ENCODE peak calls at places on chromosomes 3 and 15, in six cellular contexts. R is A549, K is SK-N-SH, I is K562, L is HepG2, D is GM12878. Q is an unnamed sample.

GRCh38 chr3:25468866-25469319 is 40.8 kb downstream of the RARB start:
- DNase-seq in R (no peak), K (peak), I (no peak), L (no peak), D (no peak), Q (no peak)

GRCh38 chr15:66566963-66567531 is 1.2 kb upstream of the LCTL start:
- DNase-seq in R (peak), K (peak), I (peak), L (peak), D (peak), Q (peak)

GRCh38 chr3:175392653-175393052 is 533.5 kb downstream of the NAALADL2 start:
- DNase-seq in R (no peak), K (no peak), I (no peak), L (no peak), D (no peak), Q (no peak)

GRCh38 chr3:127597020-127597771 is 1.0 kb upstream of the MCM2 start:
- DNase-seq in R (no peak), K (no peak), I (no peak), L (no peak), D (no peak), Q (no peak)

GRCh38 chr3:31971607-31972006 is 9.5 kb downstream of the OSBPL10 start:
- DNase-seq in R (no peak), K (no peak), I (no peak), L (no peak), D (no peak), Q (no peak)

GRCh38 chr15:29917600-29918597 is 95.6 kb upstream of the TJP1 start:
- DNase-seq in R (no peak), K (no peak), I (no peak), L (no peak), D (no peak), Q (no peak)

GRCh38 chr3:187039723-187040414 is 99.4 kb downstream of the RPL39L start:
- DNase-seq in R (no peak), K (no peak), I (no peak), L (peak), D (no peak), Q (no peak)

GRCh38 chr3:45944830-45945620 is 1.8 kb downstream of the CXCR6 start:
- DNase-seq in R (no peak), K (no peak), I (no peak), L (no peak), D (no peak), Q (no peak)

GRCh38 chr15:66405605-66406004 is 18.9 kb downstream of the MAP2K1 start:
- DNase-seq in R (no peak), K (no peak), I (no peak), L (no peak), D (no peak), Q (no peak)

GRCh38 chr3:145125307-145125706 is 1035.7 kb downstream of the PLOD2 start:
- DNase-seq in R (no peak), K (no peak), I (no peak), L (no peak), D (no peak), Q (no peak)

GRCh38 chr3:15409239-15409638 is 18.1 kb downstream of the METTL6 start:
- DNase-seq in R (no peak), K (no peak), I (no peak), L (no peak), D (no peak), Q (no peak)

GRCh38 chr3:80705290-80705689 is 937.5 kb upstream of the ROBO1 start:
- DNase-seq in R (no peak), K (no peak), I (no peak), L (no peak), D (no peak), Q (no peak)

GRCh38 chr3:10312391-10312790 is 8.5 kb downstream of the SEC13 start:
- DNase-seq in R (no peak), K (no peak), I (no peak), L (no peak), D (no peak), Q (no peak)

GRCh38 chr3:53775834-53776251 is 70.4 kb downstream of the CHDH start:
- DNase-seq in R (no peak), K (no peak), I (no peak), L (no peak), D (no peak), Q (no peak)

GRCh38 chr3:77449459-77449858 is 409.6 kb downstream of the ROBO2 start:
- DNase-seq in R (no peak), K (no peak), I (no peak), L (no peak), D (no peak), Q (no peak)

GRCh38 chr3:149512073-149512782 is 37.7 kb downstream of the TM4SF4 start:
- DNase-seq in R (peak), K (peak), I (peak), L (peak), D (no peak), Q (peak)

GRCh38 chr3:130905551-130905950 is 11.7 kb downstream of the ATP2C1 start:
- DNase-seq in R (no peak), K (no peak), I (no peak), L (no peak), D (no peak), Q (no peak)

GRCh38 chr3:141797819-141798405 is 34.7 kb downstream of the GRK7 start:
- DNase-seq in R (no peak), K (no peak), I (no peak), L (no peak), D (no peak), Q (no peak)

GRCh38 chr15:97902140-97902780 is 58.2 kb upstream of the ARRDC4 start:
- DNase-seq in R (no peak), K (no peak), I (no peak), L (no peak), D (no peak), Q (no peak)

GRCh38 chr15:34335176-34335575 is 2.4 kb downstream of the SLC12A6 start:
- DNase-seq in R (no peak), K (no peak), I (no peak), L (no peak), D (no peak), Q (no peak)

GRCh38 chr15:50909044-50909342 is 510 bp downstream of the AP4E1 start:
- DNase-seq in R (no peak), K (no peak), I (no peak), L (peak), D (no peak), Q (no peak)

GRCh38 chr3:148477375-148477774 is 220.3 kb upstream of the AGTR1 start:
- DNase-seq in R (no peak), K (no peak), I (no peak), L (no peak), D (no peak), Q (no peak)

DNA sequence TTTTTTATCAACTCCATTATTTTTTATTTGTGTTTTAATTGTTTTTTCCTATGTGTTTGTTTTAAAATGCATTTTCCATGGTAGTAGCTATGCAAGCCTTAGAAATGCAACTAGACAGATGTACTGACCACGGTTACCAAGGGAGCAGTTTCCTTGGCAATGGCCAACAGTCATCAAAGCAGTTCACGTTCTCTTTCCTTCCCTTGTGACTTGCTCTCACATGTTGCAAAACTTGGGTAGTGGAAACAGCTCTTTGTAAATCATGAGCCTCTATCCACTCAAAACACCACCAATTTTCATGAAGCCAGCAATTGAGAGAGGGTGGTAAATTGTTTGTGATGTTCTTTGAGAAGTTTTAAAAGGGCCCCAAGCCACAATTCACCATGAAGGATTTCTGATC is 499.4 kb upstream of the MDFIC2 start:
- DNase-seq in R (no peak), K (no peak), I (no peak), L (no peak), D (no peak), Q (no peak)
- TF ChIP-seq CHD2 in R (no peak), K (no peak), I (no peak), L (no peak), D (no peak), Q (no peak)

GRCh38 chr15:52783929-52784798 is 6.0 kb downstream of the ONECUT1 start:
- DNase-seq in R (peak), K (peak), I (peak), L (no peak), D (no peak), Q (no peak)
- TF ChIP-seq CHD2 in R (no peak), K (no peak), I (no peak), L (no peak), D (no peak), Q (no peak)

GRCh38 chr3:136624894-136625815 is 127.0 kb downstream of the STAG1 start:
- DNase-seq in R (peak), K (no peak), I (no peak), L (peak), D (peak), Q (no peak)
- TF ChIP-seq CHD2 in R (no peak), K (no peak), I (no peak), L (no peak), D (no peak), Q (no peak)

GRCh38 chr3:56123487-56123886 is 344.8 kb downstream of the ERC2 start:
- DNase-seq in R (no peak), K (no peak), I (no peak), L (no peak), D (no peak), Q (no peak)
- TF ChIP-seq CHD2 in R (no peak), K (no peak), I (no peak), L (no peak), D (no peak), Q (no peak)